ENCODE peak calls at places on chromosomes 13 and 19, in ten cellular contexts. O, U, A, Q, I, X, Y, E, Z and T are unnamed samples.

GRCh38 chr19:16168465-16169081 is 4.8 kb downstream of the CIB3 start:
- DNase-seq in X (no peak), A (no peak), Z (no peak), O (peak), E (no peak), Y (no peak), Q (no peak), U (no peak), I (no peak), T (peak)

GRCh38 chr13:44421853-44422525 is 48.4 kb downstream of the SERP2 start:
- DNase-seq in Y (no peak), X (no peak), Q (peak), U (no peak), Z (no peak), I (no peak), O (no peak), E (no peak), A (no peak), T (no peak)

GRCh38 chr19:13329766-13330165 is 176.5 kb downstream of the CACNA1A start:
- DNase-seq in O (no peak), I (no peak), Z (no peak), Y (peak), Q (no peak), E (no peak), X (no peak), U (no peak), A (no peak), T (no peak)

GRCh38 chr19:50378863-50379236 is 2.6 kb downstream of the NR1H2 start:
- DNase-seq in U (no peak), I (no peak), X (no peak), A (no peak), E (no peak), Z (no peak), O (no peak), Q (no peak), Y (no peak), T (no peak)

GRCh38 chr19:45211751-45212381 is 33.3 kb downstream of the BLOC1S3 start:
- DNase-seq in A (no peak), X (no peak), Y (peak), Q (peak), Z (no peak), O (no peak), E (no peak), I (peak), U (no peak), T (peak)

GRCh38 chr19:3873151-3873550 is 4.3 kb upstream of the ZFR2 start:
- DNase-seq in Q (no peak), U (no peak), E (no peak), I (no peak), Y (no peak), X (no peak), O (no peak), A (no peak), Z (no peak), T (no peak)

GRCh38 chr13:51907040-51907732 is 45.4 kb downstream of the CCDC70 start:
- DNase-seq in Z (no peak), Q (no peak), I (no peak), A (no peak), Y (no peak), U (no peak), X (no peak), E (no peak), O (no peak), T (no peak)

GRCh38 chr13:51867062-51867461 is 5.3 kb downstream of the CCDC70 start:
- DNase-seq in X (no peak), I (no peak), Z (no peak), O (no peak), Q (no peak), Y (no peak), A (no peak), U (no peak), E (no peak), T (no peak)

GRCh38 chr19:4256563-4256962 is 9.7 kb downstream of the YJU2 start:
- DNase-seq in A (no peak), Z (no peak), O (peak), E (no peak), Y (no peak), U (no peak), Q (no peak), I (no peak), X (no peak), T (peak)

GRCh38 chr19:14248578-14249011 is 42.6 kb upstream of the ADGRL1 start:
- DNase-seq in Q (peak), O (peak), Y (no peak), E (no peak), A (peak), I (no peak), U (peak), X (peak), Z (peak), T (no peak)

GRCh38 chr19:14427461-14427860 is 5.6 kb upstream of the PKN1 start:
- DNase-seq in U (no peak), Y (no peak), Q (no peak), Z (no peak), E (no peak), I (no peak), X (no peak), A (no peak), O (no peak), T (no peak)

GRCh38 chr13:46613409-46614049 is 60.6 kb downstream of the LRCH1 start:
- DNase-seq in Q (no peak), A (no peak), Y (no peak), O (no peak), U (no peak), X (no peak), I (no peak), E (no peak), Z (no peak), T (no peak)

GRCh38 chr19:11203194-11204075 is 6.1 kb upstream of the KANK2 start:
- DNase-seq in A (peak), E (peak), Z (peak), I (peak), U (peak), Y (peak), O (peak), Q (peak), X (peak), T (peak)

GRCh38 chr13:98413796-98414195 is 163.1 kb downstream of the STK24 start:
- DNase-seq in O (no peak), E (no peak), Z (no peak), U (no peak), Y (no peak), X (no peak), A (no peak), Q (no peak), I (no peak), T (no peak)

GRCh38 chr19:10603084-10603872 is 16.2 kb upstream of the AP1M2 start:
- DNase-seq in I (peak), E (no peak), U (peak), A (peak), X (no peak), Q (peak), O (peak), Z (peak), Y (no peak), T (peak)

GRCh38 chr19:46503848-46504453 is 8.3 kb upstream of the PNMA8B start:
- DNase-seq in A (no peak), Y (no peak), Q (peak), Z (no peak), E (no peak), O (no peak), I (no peak), U (no peak), X (no peak), T (no peak)

GRCh38 chr13:113172419-113172926 is 14.0 kb downstream of the PROZ start:
- DNase-seq in X (no peak), Y (no peak), O (no peak), E (no peak), I (no peak), A (no peak), Z (no peak), Q (no peak), U (no peak), T (no peak)

GRCh38 chr13:97301382-97302095 is 79.4 kb downstream of the MBNL2 start:
- DNase-seq in U (no peak), I (no peak), X (no peak), A (no peak), Y (no peak), Z (no peak), O (no peak), Q (peak), E (no peak), T (no peak)

GRCh38 chr19:20247016-20247683 is 80.1 kb downstream of the ZNF486 start:
- DNase-seq in Y (no peak), U (no peak), X (no peak), O (peak), I (no peak), Z (peak), Q (peak), A (peak), E (no peak), T (peak)

GRCh38 chr13:20967340-20967739 is 64.8 kb upstream of the XPO4 start:
- DNase-seq in X (no peak), E (no peak), Q (no peak), I (no peak), Y (no peak), U (no peak), A (no peak), O (no peak), Z (no peak), T (no peak)